ENCODE peak calls at places on chromosomes 7 and 10, in four cellular contexts. L, Q, H and W are unnamed samples.

GRCh38 chr7:28509256-28510021 is 97.1 kb downstream of the CREB5 start:
- DNase-seq in L (no peak), Q (no peak), H (no peak), W (no peak)

GRCh38 chr7:110168010-110168409 is 922.9 kb upstream of the LRRN3 start:
- DNase-seq in L (no peak), Q (no peak), H (no peak), W (no peak)

GRCh38 chr10:97336942-97337719 is 2.6 kb upstream of the FRAT2 start:
- DNase-seq in L (peak; percentile 39), Q (no peak), H (no peak), W (no peak)

GRCh38 chr10:30056767-30057355 is 2.5 kb downstream of the JCAD start:
- DNase-seq in L (no peak), Q (no peak), H (no peak), W (peak; percentile 36)

GRCh38 chr10:126022841-126023240 is 126.5 kb downstream of the FANK1 start:
- DNase-seq in L (no peak), Q (no peak), H (no peak), W (no peak)

GRCh38 chr7:38317457-38318037 is 44.1 kb upstream of the TARP start:
- DNase-seq in L (no peak), Q (no peak), H (no peak), W (no peak)

GRCh38 chr7:158353606-158354570 is 233.7 kb downstream of the PTPRN2 start:
- DNase-seq in L (no peak), Q (peak; percentile 5), H (no peak), W (peak; percentile 63)

GRCh38 chr10:112904000-112904399 is 46.0 kb upstream of the TCF7L2 start:
- DNase-seq in L (no peak), Q (no peak), H (no peak), W (no peak)

GRCh38 chr7:115223959-115224358 is 302.1 kb downstream of the MDFIC start:
- DNase-seq in L (no peak), Q (no peak), H (no peak), W (no peak)

GRCh38 chr10:84339025-84339424 is 10.6 kb downstream of the CCSER2 start:
- DNase-seq in L (no peak), Q (no peak), H (no peak), W (no peak)

GRCh38 chr7:1555813-1556540 is at the start of gene TMEM184A:
- DNase-seq in L (peak; percentile 100), Q (peak; percentile 90), H (no peak), W (peak; percentile 94)

GRCh38 chr7:120770206-120770605 is 87.7 kb downstream of the TSPAN12 start:
- DNase-seq in L (no peak), Q (no peak), H (no peak), W (no peak)